ENCODE peak calls at places on chromosomes 3 and 15, in seven cellular contexts. K is coronary artery; R is A172; A is KBM-7; I is NT2/D1; O is stimulated activated CD8-positive, alpha-beta memory T cell treated with anti-CD3 and anti-CD28 coated beads, Interleukin-7, amount 100 ng/mL, for 1 hour; J is cardiac fibroblast. C is an unnamed sample.

GRCh38 chr15:90064931-90065681 is 37.2 kb downstream of the IDH2 start:
- DNase-seq in K (no peak), R (no peak), A (peak), I (no peak), O (no peak), J (no peak), C (no peak)

GRCh38 chr3:182760576-182761164 is 32.6 kb upstream of the ATP11B start:
- DNase-seq in K (no peak), R (no peak), A (no peak), I (no peak), O (no peak), J (no peak), C (no peak)

GRCh38 chr15:68719676-68720075 is 101.0 kb downstream of the ANP32A start:
- DNase-seq in K (no peak), R (no peak), A (no peak), I (no peak), O (no peak), J (no peak), C (no peak)

GRCh38 chr3:104190681-104191080 is 1176.0 kb upstream of the ALCAM start:
- DNase-seq in K (no peak), R (peak), A (no peak), I (no peak), O (no peak), J (no peak), C (no peak)

GRCh38 chr3:186143280-186143679 is 34.4 kb upstream of the ETV5 start:
- DNase-seq in K (peak), R (no peak), A (no peak), I (no peak), O (no peak), J (no peak), C (no peak)

GRCh38 chr15:76236350-76236749 is 74.9 kb downstream of the ETFA start:
- DNase-seq in K (no peak), R (no peak), A (no peak), I (no peak), O (no peak), J (no peak), C (no peak)

GRCh38 chr3:46471371-46471914 is 6.7 kb upstream of the LTF start:
- DNase-seq in K (peak), R (no peak), A (no peak), I (no peak), O (no peak), J (no peak), C (no peak)

GRCh38 chr3:58784888-58785287 is 118.3 kb upstream of the FAM3D start:
- DNase-seq in K (no peak), R (no peak), A (no peak), I (no peak), O (no peak), J (no peak), C (no peak)

GRCh38 chr3:54900954-54901591 is 26.8 kb downstream of the LRTM1 start:
- DNase-seq in K (no peak), R (no peak), A (no peak), I (no peak), O (no peak), J (peak), C (no peak)

GRCh38 chr3:192636517-192637444 is 90.6 kb downstream of the FGF12 start:
- DNase-seq in K (no peak), R (no peak), A (no peak), I (no peak), O (no peak), J (no peak), C (no peak)

GRCh38 chr3:191282262-191283215 is 46.7 kb upstream of the CCDC50 start:
- DNase-seq in K (no peak), R (no peak), A (no peak), I (no peak), O (no peak), J (peak), C (no peak)

GRCh38 chr3:69491980-69492379 is 106.1 kb upstream of the FRMD4B start:
- DNase-seq in K (no peak), R (no peak), A (no peak), I (no peak), O (no peak), J (no peak), C (no peak)

GRCh38 chr3:173614528-173614927 is 217.0 kb downstream of the NLGN1 start:
- DNase-seq in K (no peak), R (no peak), A (no peak), I (no peak), O (no peak), J (no peak), C (no peak)

GRCh38 chr15:62404194-62404985 is 239.3 kb upstream of the C2CD4B start:
- DNase-seq in K (no peak), R (no peak), A (no peak), I (no peak), O (no peak), J (no peak), C (no peak)

GRCh38 chr15:84605225-84605882 is 4.5 kb downstream of the ZSCAN2 start:
- DNase-seq in K (no peak), R (no peak), A (no peak), I (no peak), O (no peak), J (no peak), C (no peak)

GRCh38 chr3:4744405-4745239 is 234.6 kb upstream of the BHLHE40 start:
- DNase-seq in K (no peak), R (peak), A (no peak), I (no peak), O (no peak), J (peak), C (no peak)

GRCh38 chr3:153158961-153159735 is 2.9 kb upstream of the RAP2B start:
- DNase-seq in K (no peak), R (no peak), A (no peak), I (no peak), O (no peak), J (no peak), C (no peak)

GRCh38 chr3:43753743-43754142 is 63.0 kb downstream of the ABHD5 start:
- DNase-seq in K (no peak), R (peak), A (no peak), I (no peak), O (no peak), J (peak), C (no peak)

GRCh38 chr3:16740531-16740930 is 135.3 kb upstream of the DAZL start:
- DNase-seq in K (no peak), R (no peak), A (no peak), I (no peak), O (no peak), J (peak), C (no peak)

GRCh38 chr3:4720316-4721075 is 227.3 kb downstream of the ITPR1 start:
- DNase-seq in K (peak), R (peak), A (peak), I (peak), O (no peak), J (peak), C (no peak)

GRCh38 chr15:65771870-65772269 is 20.2 kb downstream of the DENND4A start:
- DNase-seq in K (no peak), R (no peak), A (no peak), I (no peak), O (no peak), J (no peak), C (no peak)

GRCh38 chr3:52233968-52234367 is 5.0 kb downstream of the TWF2 start:
- DNase-seq in K (no peak), R (no peak), A (no peak), I (no peak), O (no peak), J (no peak), C (no peak)

GRCh38 chr15:59327942-59328341 is 44.7 kb downstream of the MYO1E start:
- DNase-seq in K (no peak), R (no peak), A (peak), I (no peak), O (no peak), J (no peak), C (no peak)

GRCh38 chr3:56102034-56102433 is 366.2 kb downstream of the ERC2 start:
- DNase-seq in K (no peak), R (no peak), A (no peak), I (no peak), O (no peak), J (no peak), C (no peak)

GRCh38 chr3:41026394-41027177 is 172.7 kb upstream of the CTNNB1 start:
- DNase-seq in K (no peak), R (peak), A (peak), I (no peak), O (no peak), J (peak), C (no peak)

GRCh38 chr3:5013021-5013906 is 34.0 kb downstream of the BHLHE40 start:
- DNase-seq in K (no peak), R (peak), A (peak), I (no peak), O (no peak), J (peak), C (no peak)

GRCh38 chr3:158573714-158574113 is 2.7 kb downstream of the MLF1 start:
- DNase-seq in K (no peak), R (no peak), A (no peak), I (no peak), O (no peak), J (peak), C (no peak)

GRCh38 chr3:46930176-46930944 is 46.2 kb downstream of the CCDC12 start:
- DNase-seq in K (no peak), R (no peak), A (no peak), I (no peak), O (no peak), J (no peak), C (no peak)

GRCh38 chr15:76286231-76286879 is 24.9 kb downstream of the ETFA start:
- DNase-seq in K (no peak), R (peak), A (no peak), I (no peak), O (no peak), J (no peak), C (no peak)

GRCh38 chr3:130997291-130997690 is 29.3 kb downstream of the ASTE1 start:
- DNase-seq in K (no peak), R (no peak), A (no peak), I (no peak), O (no peak), J (peak), C (no peak)

C was measured in activated T-helper 1 cell treated with anti-CD3 and anti-CD28 coated beads, Interleukin-2, amount 50 U/mL, for 16 hours.